ENCODE peak calls at places on chromosomes 5 and 9, in nine cellular contexts. K is fibroblast of lung, L is HCT116, E is right lobe of liver, T is body of pancreas, V is heart right ventricle, S is upper lobe of right lung, A is adipocyte, F is tibial artery. Z is an unnamed sample. For H3K4me1 and H3K9me3, the result is how much of the 10 kb centered on the place peaks cover.

GRCh38 chr5:177312649-177313181 is 1.0 kb upstream of the MXD3 start:
- DNase-seq in T (no peak), K (peak), A (no peak), F (peak), S (no peak), L (peak), E (no peak), V (no peak), Z (peak)

GRCh38 chr5:38462972-38463633 is 93.3 kb downstream of the LIFR start:
- DNase-seq in T (no peak), S (no peak), A (peak), K (peak), V (no peak), E (no peak), F (no peak), L (no peak), Z (no peak)

GRCh38 chr5:129014185-129014584 is 48.9 kb downstream of the SLC27A6 start:
- DNase-seq in E (no peak), F (no peak), V (no peak), T (no peak), S (no peak), K (no peak), A (no peak), L (no peak), Z (no peak)

GRCh38 chr5:116686438-116686837 is 111.8 kb upstream of the SEMA6A start:
- DNase-seq in E (no peak), L (no peak), V (no peak), S (no peak), A (no peak), F (no peak), T (no peak), K (no peak), Z (no peak)

GRCh38 chr5:78504726-78505431 is 143.7 kb downstream of the LHFPL2 start:
- DNase-seq in V (peak), A (peak), F (peak), L (peak), E (peak), S (no peak), T (peak), K (peak), Z (peak)

GRCh38 chr9:32906213-32906612 is 95.2 kb downstream of the APTX start:
- DNase-seq in S (no peak), T (no peak), V (no peak), K (no peak), L (no peak), E (no peak), A (no peak), F (no peak), Z (no peak)

GRCh38 chr5:78472469-78473106 is 112.2 kb downstream of the SCAMP1 start:
- DNase-seq in F (no peak), V (no peak), K (peak), L (no peak), E (no peak), T (no peak), A (peak), S (no peak), Z (no peak)

GRCh38 chr5:161096591-161096990 is 244.6 kb upstream of the ATP10B start:
- DNase-seq in K (peak), E (no peak), V (no peak), A (no peak), S (no peak), T (no peak), F (no peak), L (no peak), Z (no peak)

GRCh38 chr5:51961154-51961562 is 577.9 kb downstream of the ISL1 start:
- DNase-seq in T (peak), S (no peak), K (no peak), A (no peak), L (no peak), F (no peak), E (no peak), V (no peak), Z (no peak)

GRCh38 chr5:10709933-10710332 is 51.1 kb downstream of the DAP start:
- DNase-seq in S (no peak), K (no peak), E (no peak), L (no peak), F (no peak), V (no peak), A (no peak), T (no peak), Z (no peak)

GRCh38 chr9:137293482-137294090 is 8.5 kb downstream of the NRARP start:
- DNase-seq in V (no peak), L (no peak), A (no peak), T (peak), E (no peak), F (no peak), K (no peak), S (peak), Z (peak)

GRCh38 chr5:152532714-152533113 is 127.6 kb upstream of the NMUR2 start:
- DNase-seq in S (no peak), A (peak), K (peak), T (no peak), E (no peak), F (no peak), L (peak), V (peak), Z (no peak)

GRCh38 chr5:95958308-95959014 is 3.2 kb downstream of the ELL2 start:
- DNase-seq in K (peak), A (peak), T (peak), S (no peak), E (peak), L (no peak), V (no peak), F (no peak), Z (no peak)

GRCh38 chr5:125870271-125870670 is 552.9 kb upstream of the GRAMD2B start:
- DNase-seq in A (peak), K (peak), S (no peak), T (no peak), L (no peak), V (no peak), E (no peak), F (no peak), Z (no peak)

GRCh38 chr9:122642226-122642625 is 15.2 kb downstream of the OR1B1 start:
- DNase-seq in T (no peak), K (peak), S (no peak), F (no peak), V (no peak), E (no peak), L (no peak), A (peak), Z (no peak)

GRCh38 chr9:136081113-136081825 is 13.8 kb downstream of the NACC2 start:
- DNase-seq in F (peak), E (no peak), V (peak), T (no peak), L (no peak), A (no peak), S (no peak), K (no peak), Z (peak)

GRCh38 chr5:95838001-95838520 is 15.5 kb upstream of the GLRX start:
- DNase-seq in T (no peak), V (no peak), K (no peak), A (no peak), S (no peak), L (no peak), E (no peak), F (no peak), Z (no peak)

GRCh38 chr9:22216730-22217160 is 207.6 kb upstream of the CDKN2B start:
- DNase-seq in V (no peak), A (peak), T (no peak), K (peak), L (peak), F (no peak), E (no peak), S (no peak), Z (no peak)

GRCh38 chr5:34503379-34504346 is 152.5 kb upstream of the RAI14 start:
- DNase-seq in K (peak), S (no peak), E (no peak), F (no peak), L (no peak), A (no peak), T (no peak), V (no peak), Z (no peak)

GRCh38 chr9:69397384-69398214 is 72.6 kb downstream of the ENTREP1 start:
- DNase-seq in K (peak), S (no peak), E (no peak), V (no peak), T (no peak), F (no peak), A (peak), L (no peak), Z (no peak)

GRCh38 chr9:89357331-89358197 is 39.3 kb downstream of the SECISBP2 start:
- DNase-seq in K (no peak), S (no peak), A (no peak), E (no peak), L (no peak), F (no peak), V (no peak), T (no peak), Z (no peak)

GRCh38 chr5:33445808-33446207 is 5.0 kb downstream of the TARS1 start:
- DNase-seq in T (no peak), S (no peak), F (no peak), E (no peak), K (no peak), V (no peak), L (no peak), A (no peak), Z (no peak)

GRCh38 chr5:3382782-3383181 is 212.8 kb upstream of the IRX1 start:
- DNase-seq in T (no peak), S (no peak), K (no peak), E (no peak), L (no peak), A (no peak), V (no peak), F (no peak), Z (no peak)

DNA sequence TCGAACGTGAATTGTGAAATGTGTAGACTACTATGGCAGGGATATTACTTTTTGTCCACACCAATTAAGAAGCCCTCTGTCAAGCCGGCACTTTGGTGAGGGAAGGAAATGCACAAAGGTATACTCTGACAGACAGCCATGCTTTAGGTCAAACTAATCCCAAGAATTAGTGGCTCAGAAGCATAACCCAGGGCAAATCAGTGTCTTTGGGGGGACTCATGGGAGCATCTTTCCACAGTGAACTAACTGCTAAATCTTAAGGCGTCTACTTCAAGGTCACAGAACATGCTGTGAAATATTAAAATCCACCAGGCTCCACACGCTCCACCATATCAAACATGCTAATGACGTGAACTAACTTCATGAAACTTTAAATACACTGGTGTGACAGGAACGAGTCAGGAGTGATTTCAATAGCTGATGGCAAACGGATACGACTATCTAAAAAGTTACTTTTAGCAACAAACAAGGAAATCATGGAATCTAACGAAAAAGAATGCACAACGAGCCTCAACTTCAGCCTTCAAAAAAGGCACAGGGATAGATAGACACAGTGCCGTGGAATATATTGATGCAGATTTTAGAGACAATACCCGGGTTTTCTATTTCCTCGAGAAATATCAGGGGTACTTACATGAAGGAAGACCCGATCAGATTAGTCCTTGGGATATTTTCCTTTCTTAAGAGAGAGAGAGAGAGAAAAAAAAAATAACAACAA is 504 bp downstream of the MEF2C start:
- DNase-seq in L (no peak), K (no peak), V (no peak), E (no peak), A (peak), T (no peak), S (no peak), F (no peak), Z (no peak)
- H3K4me1 ChIP-seq in L (under half), K (under half), V (half or more), E (under half), A (under half), T (under half), S (under half), F (under half), Z (under half)

GRCh38 chr5:41852293-41852692 is 17.9 kb downstream of the OXCT1 start:
- DNase-seq in T (no peak), A (no peak), K (no peak), L (no peak), V (no peak), S (no peak), E (no peak), F (no peak), Z (no peak)
- H3K9me3 ChIP-seq in T (under half), A (under half), K (under half), L (under half), V (under half), S (under half), E (under half), F (under half), Z (under half)

DNA sequence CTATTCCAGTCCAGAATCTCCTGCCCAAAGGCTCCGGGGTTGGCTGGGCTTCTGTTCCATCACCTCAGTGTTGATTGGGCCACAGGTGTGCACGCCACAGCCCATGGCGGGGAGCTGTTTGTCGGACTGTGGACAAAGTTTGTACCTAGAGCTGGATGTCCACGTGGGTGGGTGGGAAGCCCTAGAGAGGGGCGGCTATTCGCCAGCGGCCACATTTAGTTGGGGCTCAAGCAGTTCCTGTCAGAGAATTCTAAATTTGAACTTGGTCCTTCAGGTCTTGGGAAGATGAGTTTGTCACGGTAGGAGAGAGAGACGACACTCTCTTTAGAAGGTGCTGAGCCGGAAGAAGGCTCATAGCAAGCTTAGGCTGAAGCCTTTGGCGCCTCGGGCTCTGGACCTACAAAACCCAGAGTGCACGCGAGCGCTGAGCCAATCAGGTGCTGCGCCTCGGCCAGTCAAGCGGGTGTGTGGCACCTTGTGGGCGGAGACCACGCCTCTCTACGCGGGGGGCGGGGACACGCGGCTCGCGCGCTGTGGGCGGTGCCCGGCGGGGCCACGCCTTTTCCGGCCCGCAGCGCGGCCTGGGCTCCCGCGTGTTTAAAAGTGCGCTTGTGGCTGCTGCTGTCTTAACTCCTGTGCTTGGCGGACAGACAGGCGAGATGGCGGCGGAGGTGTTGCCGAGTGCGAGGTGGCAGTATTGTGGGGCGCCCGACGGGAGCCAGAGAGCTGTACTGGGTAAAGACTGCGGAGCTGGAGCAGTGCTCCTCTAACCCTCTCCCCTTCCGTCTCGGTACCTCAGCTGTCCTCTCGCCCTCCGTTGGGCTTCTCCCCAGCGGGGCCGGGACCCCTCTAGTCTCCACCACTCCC is at the start of gene POLR1E:
- DNase-seq in S (peak), A (peak), L (peak), T (peak), F (peak), V (peak), E (peak), K (peak), Z (peak)
- H3K4me1 ChIP-seq in S (under half), A (under half), L (under half), T (under half), F (under half), V (under half), E (under half), K (under half), Z (under half)

GRCh38 chr9:113057193-113057592 is 669 bp upstream of the ZFP37 start:
- DNase-seq in E (no peak), F (no peak), V (no peak), T (no peak), S (no peak), L (no peak), K (no peak), A (no peak), Z (no peak)
- H3K9me3 ChIP-seq in E (under half), F (under half), V (under half), T (under half), S (under half), L (under half), K (under half), A (half or more), Z (under half)

DNA sequence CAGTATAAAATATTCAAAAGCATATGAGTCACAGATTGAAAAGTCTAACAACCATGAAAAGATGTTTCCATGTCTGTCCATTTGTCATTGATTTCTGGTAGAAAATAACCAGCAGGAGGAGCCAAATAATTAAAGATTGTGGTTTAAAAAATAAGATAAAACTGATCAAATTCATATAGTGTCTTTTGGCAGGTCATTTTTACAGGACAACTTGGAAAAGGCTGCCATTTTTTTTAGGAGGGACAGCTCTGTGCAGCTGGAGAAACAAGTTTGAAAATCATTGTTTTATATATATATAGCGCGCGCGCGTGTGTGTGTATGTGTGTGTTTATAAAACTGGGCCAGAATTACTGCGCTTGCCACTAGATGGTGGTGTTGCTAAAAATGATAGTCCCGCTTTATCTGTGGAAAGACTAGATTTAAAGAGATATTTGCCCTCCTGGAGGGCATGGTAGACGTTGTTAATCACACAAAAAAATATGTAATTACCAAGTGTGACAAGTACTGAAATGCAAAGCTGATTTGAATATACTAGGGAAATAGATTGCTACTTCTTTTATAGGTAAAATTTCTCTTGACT is 1.3 kb upstream of the TRMO start:
- DNase-seq in L (peak), V (peak), E (peak), A (peak), S (peak), F (peak), K (peak), T (peak), Z (no peak)
- H3K4me1 ChIP-seq in L (under half), V (under half), E (under half), A (under half), S (under half), F (under half), K (under half), T (under half), Z (under half)

DNA sequence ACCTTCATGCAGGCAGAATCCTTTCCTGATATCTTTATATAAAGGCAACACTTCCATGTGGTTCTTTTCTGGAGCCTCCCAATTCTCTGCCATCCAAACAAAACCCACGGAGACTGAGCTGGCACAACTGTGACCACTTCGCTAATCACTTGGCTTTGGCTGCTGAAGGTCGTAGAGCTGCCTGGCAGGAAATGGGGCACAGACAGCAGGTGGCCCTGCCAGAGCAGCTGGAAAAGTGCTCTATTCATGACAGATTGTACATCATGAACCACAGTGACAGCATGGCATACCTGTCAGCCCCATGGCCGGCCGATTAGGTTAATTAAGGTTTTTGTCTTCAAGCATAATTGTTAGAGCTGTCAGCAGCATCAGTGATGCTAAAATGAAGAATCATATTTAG is 141.9 kb upstream of the ANKRD55 start:
- DNase-seq in K (no peak), S (no peak), E (no peak), L (no peak), F (no peak), A (no peak), V (peak), T (peak), Z (no peak)
- H3K9me3 ChIP-seq in K (under half), S (under half), E (under half), L (under half), F (under half), A (under half), V (under half), T (under half), Z (under half)

DNA sequence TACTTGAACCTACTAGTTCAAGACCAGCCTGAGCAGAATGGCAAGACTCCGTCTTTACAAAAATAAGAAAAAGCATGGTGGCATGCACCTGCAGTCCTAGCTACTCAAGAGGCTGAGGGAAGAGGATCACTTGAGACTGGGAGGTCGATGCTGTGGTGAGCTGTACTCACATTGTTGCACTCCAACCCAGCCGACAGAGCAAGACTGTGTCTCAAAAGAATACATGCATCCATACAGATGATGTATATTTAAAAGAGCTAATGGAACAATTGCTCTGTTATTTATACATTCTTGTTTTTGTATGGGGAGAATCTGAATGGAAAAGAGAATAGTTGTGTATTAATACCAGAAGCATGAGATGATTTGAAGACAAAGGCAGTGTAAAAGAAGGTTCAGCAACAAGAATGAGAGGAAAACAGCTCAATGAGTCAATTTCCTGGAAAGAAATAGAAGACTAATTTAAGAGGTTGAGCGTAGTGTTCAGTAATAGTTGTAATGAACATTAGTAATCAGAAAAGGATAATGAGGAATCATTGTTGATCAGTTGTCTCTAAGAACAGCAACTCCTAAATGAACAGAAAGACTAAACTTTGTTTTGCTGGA is 1.9 kb upstream of the LRRC70 start:
- DNase-seq in A (no peak), L (no peak), T (no peak), E (no peak), V (no peak), K (peak), F (no peak), S (no peak), Z (no peak)
- H3K4me1 ChIP-seq in A (under half), L (under half), T (under half), E (under half), V (under half), K (under half), F (under half), S (under half), Z (under half)

GRCh38 chr5:141320225-141321169 is at the start of gene TAF7:
- DNase-seq in L (peak), S (peak), E (peak), A (peak), K (peak), V (peak), F (peak), T (peak), Z (peak)
- H3K9me3 ChIP-seq in L (under half), S (under half), E (under half), A (under half), K (under half), V (under half), F (under half), T (under half), Z (under half)